ENCODE peak calls at places on chromosomes 3 and 15, in six cellular contexts. N, F, Q, W, L and B are unnamed samples.

GRCh38 chr3:58588030-58588614 is 10.9 kb upstream of the FAM107A start:
- DNase-seq in Q (no peak), N (peak), F (no peak), L (peak), W (no peak), B (no peak)

GRCh38 chr15:36601497-36601932 is 22.1 kb downstream of the CDIN1 start:
- DNase-seq in F (no peak), L (peak), N (peak), W (no peak), Q (no peak), B (peak)

GRCh38 chr15:67824900-67825879 is at the start of gene SKOR1:
- DNase-seq in N (peak), L (peak), Q (peak), F (no peak), W (no peak), B (no peak)

GRCh38 chr15:32781781-32782180 is 64.0 kb downstream of the GREM1 start:
- DNase-seq in Q (no peak), W (no peak), N (no peak), L (no peak), F (no peak), B (peak)

GRCh38 chr15:99099661-99100060 is 5.2 kb upstream of the SYNM start:
- DNase-seq in N (no peak), L (no peak), W (no peak), F (no peak), Q (no peak), B (no peak)

GRCh38 chr3:177771780-177772179 is 574.5 kb upstream of the TBL1XR1 start:
- DNase-seq in F (no peak), N (no peak), W (no peak), Q (no peak), L (no peak), B (no peak)

GRCh38 chr3:47036145-47036544 is 56.7 kb downstream of the NBEAL2 start:
- DNase-seq in N (no peak), W (no peak), F (no peak), Q (no peak), L (no peak), B (no peak)

GRCh38 chr3:45008117-45008516 is 18.0 kb upstream of the CLEC3B start:
- DNase-seq in W (no peak), Q (no peak), N (peak), L (peak), F (no peak), B (no peak)

GRCh38 chr3:124811441-124811840 is 75.7 kb downstream of the ITGB5 start:
- DNase-seq in Q (no peak), N (peak), W (no peak), L (peak), F (no peak), B (peak)

GRCh38 chr3:57910988-57911387 is 97.2 kb upstream of the FLNB start:
- DNase-seq in W (no peak), F (no peak), N (no peak), Q (no peak), L (peak), B (peak)

GRCh38 chr15:93382196-93382820 is 293.3 kb upstream of the RGMA start:
- DNase-seq in F (no peak), L (no peak), Q (no peak), W (no peak), N (no peak), B (no peak)

GRCh38 chr3:149605902-149606301 is 51.9 kb downstream of the WWTR1 start:
- DNase-seq in L (peak), N (no peak), W (no peak), Q (no peak), F (no peak), B (no peak)

GRCh38 chr15:92627014-92627413 is 28.6 kb downstream of the FAM174B start:
- DNase-seq in F (no peak), W (no peak), N (no peak), L (no peak), Q (no peak), B (no peak)

GRCh38 chr3:31275038-31275562 is 257.6 kb upstream of the STT3B start:
- DNase-seq in L (peak), F (no peak), Q (no peak), W (no peak), N (peak), B (peak)

GRCh38 chr3:27721717-27722564 is at the start of gene EOMES:
- DNase-seq in L (peak), F (no peak), W (peak), Q (peak), N (peak), B (peak)

GRCh38 chr15:77525411-77525811 is 104.7 kb downstream of the HMG20A start:
- DNase-seq in W (no peak), Q (no peak), N (no peak), F (no peak), L (no peak), B (no peak)

GRCh38 chr3:62605413-62606068 is 232.2 kb upstream of the FEZF2 start:
- DNase-seq in Q (no peak), L (no peak), F (no peak), W (no peak), N (no peak), B (no peak)

GRCh38 chr3:184322731-184323487 is 8.5 kb downstream of the EIF4G1 start:
- DNase-seq in W (no peak), N (peak), Q (peak), F (no peak), L (peak), B (no peak)

GRCh38 chr3:177057768-177058167 is 139.5 kb downstream of the TBL1XR1 start:
- DNase-seq in W (no peak), L (no peak), N (no peak), F (no peak), Q (no peak), B (no peak)

GRCh38 chr3:5011555-5012256 is 32.5 kb downstream of the BHLHE40 start:
- DNase-seq in Q (peak), W (no peak), N (no peak), F (no peak), L (no peak), B (no peak)

GRCh38 chr15:40458495-40459371 is 12.1 kb upstream of the CHST14 start:
- DNase-seq in F (no peak), L (no peak), N (no peak), W (no peak), Q (no peak), B (no peak)